ENCODE peak calls at places on chromosomes 16 and 17, in seven cellular contexts. One of them, this sample, is unnamed.

GRCh38 chr17:2849327-2849670 is 53.1 kb downstream of the RAP1GAP2 start:
- DNase-seq in upper lobe of right lung: no peak
- DNase-seq in psoas muscle: no peak
- DNase-seq in SK-N-SH: peak
- DNase-seq in BJ: no peak
- DNase-seq in tibial nerve: no peak
- DNase-seq in uterus: no peak
- DNase-seq in this sample: no peak

GRCh38 chr16:72126429-72126765 is 32.8 kb downstream of the DHX38 start:
- DNase-seq in SK-N-SH: no peak
- DNase-seq in uterus: no peak
- DNase-seq in upper lobe of right lung: no peak
- DNase-seq in tibial nerve: peak
- DNase-seq in BJ: no peak
- DNase-seq in psoas muscle: no peak
- DNase-seq in this sample: peak

GRCh38 chr17:21304091-21304490 is 19.6 kb downstream of the MAP2K3 start:
- DNase-seq in tibial nerve: no peak
- DNase-seq in SK-N-SH: no peak
- DNase-seq in uterus: no peak
- DNase-seq in BJ: no peak
- DNase-seq in upper lobe of right lung: no peak
- DNase-seq in psoas muscle: peak
- DNase-seq in this sample: no peak

GRCh38 chr17:17568772-17569195 is 22.7 kb downstream of the PEMT start:
- DNase-seq in psoas muscle: peak
- DNase-seq in uterus: peak
- DNase-seq in tibial nerve: peak
- DNase-seq in BJ: no peak
- DNase-seq in SK-N-SH: peak
- DNase-seq in upper lobe of right lung: peak
- DNase-seq in this sample: peak

GRCh38 chr16:74718741-74719610 is 18.3 kb upstream of the MLKL start:
- DNase-seq in upper lobe of right lung: no peak
- DNase-seq in BJ: no peak
- DNase-seq in tibial nerve: no peak
- DNase-seq in uterus: no peak
- DNase-seq in psoas muscle: no peak
- DNase-seq in SK-N-SH: no peak
- DNase-seq in this sample: no peak

GRCh38 chr17:45896803-45897693 is 2.7 kb downstream of the MAPT start:
- DNase-seq in uterus: no peak
- DNase-seq in upper lobe of right lung: no peak
- DNase-seq in SK-N-SH: no peak
- DNase-seq in psoas muscle: no peak
- DNase-seq in BJ: no peak
- DNase-seq in tibial nerve: no peak
- DNase-seq in this sample: no peak

GRCh38 chr16:31513126-31513525 is 4.9 kb upstream of the RUSF1 start:
- DNase-seq in tibial nerve: no peak
- DNase-seq in BJ: peak
- DNase-seq in psoas muscle: no peak
- DNase-seq in upper lobe of right lung: no peak
- DNase-seq in uterus: no peak
- DNase-seq in SK-N-SH: no peak
- DNase-seq in this sample: peak

GRCh38 chr17:36936455-36936934 is 780 bp upstream of the LHX1 start:
- DNase-seq in tibial nerve: no peak
- DNase-seq in upper lobe of right lung: no peak
- DNase-seq in SK-N-SH: peak
- DNase-seq in psoas muscle: peak
- DNase-seq in uterus: no peak
- DNase-seq in BJ: no peak
- DNase-seq in this sample: no peak

GRCh38 chr17:17064322-17064721 is 22.1 kb downstream of the MPRIP start:
- DNase-seq in BJ: no peak
- DNase-seq in psoas muscle: no peak
- DNase-seq in uterus: no peak
- DNase-seq in upper lobe of right lung: no peak
- DNase-seq in tibial nerve: no peak
- DNase-seq in SK-N-SH: no peak
- DNase-seq in this sample: no peak

GRCh38 chr16:49492090-49492801 is 118.6 kb downstream of the C16orf78 start:
- DNase-seq in BJ: no peak
- DNase-seq in SK-N-SH: peak
- DNase-seq in tibial nerve: no peak
- DNase-seq in psoas muscle: peak
- DNase-seq in upper lobe of right lung: peak
- DNase-seq in uterus: peak
- DNase-seq in this sample: peak

GRCh38 chr17:77830816-77831490 is 127.5 kb upstream of the TNRC6C start:
- DNase-seq in psoas muscle: peak
- DNase-seq in SK-N-SH: no peak
- DNase-seq in tibial nerve: no peak
- DNase-seq in BJ: no peak
- DNase-seq in upper lobe of right lung: peak
- DNase-seq in uterus: peak
- DNase-seq in this sample: no peak

GRCh38 chr16:51132484-51132883 is 18.6 kb downstream of the SALL1 start:
- DNase-seq in upper lobe of right lung: no peak
- DNase-seq in psoas muscle: no peak
- DNase-seq in SK-N-SH: no peak
- DNase-seq in uterus: no peak
- DNase-seq in tibial nerve: no peak
- DNase-seq in BJ: no peak
- DNase-seq in this sample: no peak

GRCh38 chr16:51133130-51133529 is 17.9 kb downstream of the SALL1 start:
- DNase-seq in SK-N-SH: no peak
- DNase-seq in upper lobe of right lung: no peak
- DNase-seq in tibial nerve: no peak
- DNase-seq in psoas muscle: no peak
- DNase-seq in BJ: no peak
- DNase-seq in uterus: no peak
- DNase-seq in this sample: no peak

GRCh38 chr16:51134876-51135275 is 16.2 kb downstream of the SALL1 start:
- DNase-seq in SK-N-SH: no peak
- DNase-seq in uterus: no peak
- DNase-seq in psoas muscle: no peak
- DNase-seq in upper lobe of right lung: no peak
- DNase-seq in tibial nerve: no peak
- DNase-seq in BJ: no peak
- DNase-seq in this sample: no peak

GRCh38 chr16:51134269-51134812 is 16.7 kb downstream of the SALL1 start:
- DNase-seq in SK-N-SH: peak
- DNase-seq in upper lobe of right lung: no peak
- DNase-seq in BJ: no peak
- DNase-seq in uterus: no peak
- DNase-seq in tibial nerve: no peak
- DNase-seq in psoas muscle: no peak
- DNase-seq in this sample: no peak

GRCh38 chr16:51133691-51134090 is 17.4 kb downstream of the SALL1 start:
- DNase-seq in psoas muscle: no peak
- DNase-seq in upper lobe of right lung: no peak
- DNase-seq in SK-N-SH: no peak
- DNase-seq in tibial nerve: no peak
- DNase-seq in BJ: no peak
- DNase-seq in uterus: no peak
- DNase-seq in this sample: no peak
- H3K4me3 ChIP-seq in psoas muscle: no peak
- H3K4me3 ChIP-seq in upper lobe of right lung: no peak
- H3K4me3 ChIP-seq in SK-N-SH: no peak
- H3K4me3 ChIP-seq in tibial nerve: no peak
- H3K4me3 ChIP-seq in BJ: no peak
- H3K4me3 ChIP-seq in uterus: no peak
- H3K4me3 ChIP-seq in this sample: no peak

DNA sequence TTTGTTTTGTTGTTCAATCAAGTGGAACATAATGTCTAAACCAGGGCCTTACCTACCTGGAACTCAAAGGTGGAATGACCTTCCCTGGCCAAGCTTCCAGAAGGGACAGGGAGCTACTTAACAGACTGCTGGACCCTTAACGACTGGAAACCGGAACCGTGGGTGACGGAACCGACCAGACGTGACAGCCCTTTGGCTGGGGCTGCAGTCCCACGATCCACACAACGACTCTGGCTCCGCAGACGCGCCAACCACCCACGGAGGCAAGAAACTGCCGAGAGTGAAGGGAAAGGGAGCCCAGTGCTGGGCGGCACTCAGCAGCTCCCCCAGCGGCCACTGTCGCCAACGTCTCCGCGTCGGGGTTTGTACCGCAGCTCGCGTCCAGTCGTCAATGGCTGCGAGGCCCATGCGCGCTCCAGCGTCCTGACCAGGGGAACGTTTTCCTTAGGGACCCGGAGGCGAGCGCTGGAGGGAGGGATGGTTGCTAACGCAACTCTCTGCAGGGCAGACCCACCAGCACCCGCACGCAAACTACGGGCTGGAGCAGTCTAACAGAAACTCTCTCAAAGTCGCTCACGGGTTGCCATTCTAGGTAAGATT is 5.5 kb upstream of the KIF22 start:
- DNase-seq in uterus: peak
- DNase-seq in upper lobe of right lung: peak
- DNase-seq in psoas muscle: peak
- DNase-seq in tibial nerve: peak
- DNase-seq in SK-N-SH: no peak
- DNase-seq in BJ: no peak
- DNase-seq in this sample: peak
- H3K4me3 ChIP-seq in uterus: peak
- H3K4me3 ChIP-seq in upper lobe of right lung: peak
- H3K4me3 ChIP-seq in psoas muscle: peak
- H3K4me3 ChIP-seq in tibial nerve: peak
- H3K4me3 ChIP-seq in SK-N-SH: no peak
- H3K4me3 ChIP-seq in BJ: peak
- H3K4me3 ChIP-seq in this sample: peak

GRCh38 chr17:7750321-7750821 is 32.8 kb downstream of the DNAH2 start:
- DNase-seq in upper lobe of right lung: no peak
- DNase-seq in uterus: no peak
- DNase-seq in psoas muscle: no peak
- DNase-seq in BJ: peak
- DNase-seq in SK-N-SH: no peak
- DNase-seq in tibial nerve: no peak
- DNase-seq in this sample: peak

GRCh38 chr17:7747586-7747985 is 30.0 kb downstream of the DNAH2 start:
- DNase-seq in uterus: no peak
- DNase-seq in upper lobe of right lung: no peak
- DNase-seq in SK-N-SH: no peak
- DNase-seq in tibial nerve: no peak
- DNase-seq in psoas muscle: no peak
- DNase-seq in BJ: peak
- DNase-seq in this sample: peak

GRCh38 chr17:7745748-7746470 is 28.4 kb downstream of the DNAH2 start:
- DNase-seq in uterus: no peak
- DNase-seq in SK-N-SH: no peak
- DNase-seq in upper lobe of right lung: peak
- DNase-seq in BJ: peak
- DNase-seq in tibial nerve: peak
- DNase-seq in psoas muscle: no peak
- DNase-seq in this sample: peak

GRCh38 chr17:7744416-7744815 is 26.9 kb downstream of the DNAH2 start:
- DNase-seq in tibial nerve: no peak
- DNase-seq in psoas muscle: no peak
- DNase-seq in upper lobe of right lung: peak
- DNase-seq in SK-N-SH: no peak
- DNase-seq in uterus: no peak
- DNase-seq in BJ: no peak
- DNase-seq in this sample: peak

DNA sequence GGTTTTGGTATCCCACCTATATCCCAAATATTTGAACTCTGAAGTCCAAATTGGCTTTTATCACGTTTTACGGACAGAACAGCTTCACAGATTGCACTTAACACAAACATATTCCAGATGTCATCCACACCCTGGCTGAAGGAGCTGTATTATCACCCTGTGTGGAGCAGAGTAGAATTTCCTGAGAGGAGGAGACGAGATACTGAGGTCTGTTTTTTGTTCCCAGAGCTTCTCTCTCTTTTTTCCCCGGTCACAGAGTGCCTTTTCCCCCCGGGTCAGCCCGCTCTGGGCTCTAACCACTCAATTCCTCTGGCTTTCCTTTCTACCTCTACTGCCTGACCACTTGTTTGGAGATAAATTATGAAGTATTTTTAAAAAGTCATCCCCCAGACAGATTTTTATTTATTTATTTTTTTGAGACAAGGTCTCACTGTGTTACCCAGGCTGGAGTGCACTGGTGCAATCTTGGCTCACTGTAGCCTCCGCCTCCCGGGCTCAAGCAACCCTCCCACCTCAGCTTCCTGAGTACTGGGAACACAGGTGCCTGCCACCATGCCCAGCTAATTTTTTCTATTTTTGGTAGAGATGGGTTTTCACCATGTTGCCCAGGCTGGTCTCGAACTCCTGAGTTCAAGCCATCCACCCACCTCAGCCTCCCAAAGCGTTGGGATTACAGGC is 30.7 kb downstream of the DNAH2 start:
- DNase-seq in psoas muscle: no peak
- DNase-seq in BJ: no peak
- DNase-seq in upper lobe of right lung: peak
- DNase-seq in tibial nerve: no peak
- DNase-seq in SK-N-SH: peak
- DNase-seq in uterus: peak
- DNase-seq in this sample: peak
- H3K4me3 ChIP-seq in psoas muscle: no peak
- H3K4me3 ChIP-seq in BJ: no peak
- H3K4me3 ChIP-seq in upper lobe of right lung: no peak
- H3K4me3 ChIP-seq in tibial nerve: no peak
- H3K4me3 ChIP-seq in SK-N-SH: no peak
- H3K4me3 ChIP-seq in uterus: no peak
- H3K4me3 ChIP-seq in this sample: peak

GRCh38 chr17:65936013-65936412 is 255.9 kb downstream of the CEP112 start:
- DNase-seq in SK-N-SH: no peak
- DNase-seq in uterus: no peak
- DNase-seq in tibial nerve: no peak
- DNase-seq in upper lobe of right lung: no peak
- DNase-seq in BJ: no peak
- DNase-seq in psoas muscle: no peak
- DNase-seq in this sample: peak
- H3K4me3 ChIP-seq in SK-N-SH: no peak
- H3K4me3 ChIP-seq in uterus: no peak
- H3K4me3 ChIP-seq in tibial nerve: no peak
- H3K4me3 ChIP-seq in upper lobe of right lung: no peak
- H3K4me3 ChIP-seq in BJ: no peak
- H3K4me3 ChIP-seq in psoas muscle: no peak
- H3K4me3 ChIP-seq in this sample: no peak